ENCODE peak calls at places on chromosomes 6 and 20, in ten cellular contexts. O is NCI-H345; B is stimulated activated CD4-positive, alpha-beta T cell treated with anti-CD3 and anti-CD28 coated beads, TNF-alpha, amount 100 ng/mL, for 48 hours; Q is HEK293T; T is stimulated activated CD8-positive, alpha-beta memory T cell treated with anti-CD3 and anti-CD28 coated beads, Interleukin-12 subunit alpha, Interleukin-12 subunit beta, amount 100 ng/mL, for 1 hour; I is fibroblast of lung; U is cardiac muscle cell; A is GM04504; D is activated T-helper 1 cell treated with anti-CD3 and anti-CD28 coated beads, Interleukin-2, amount 50 U/mL, for 16 hours; G is epithelial cell of esophagus. N is an unnamed sample.

GRCh38 chr6:134880487-134881190 is 69.3 kb downstream of the ALDH8A1 start:
- DNase-seq in A (peak), U (no peak), G (no peak), B (no peak), Q (no peak), O (no peak), D (no peak), I (peak), T (no peak), N (no peak)

GRCh38 chr20:32585011-32585518 is at the start of gene NOL4L:
- DNase-seq in G (peak), U (peak), T (no peak), D (no peak), O (peak), Q (peak), I (no peak), A (no peak), B (no peak), N (peak)

GRCh38 chr6:113909224-113909856 is 52.2 kb downstream of the MARCKS start:
- DNase-seq in B (peak), G (peak), I (peak), A (peak), Q (peak), T (no peak), U (peak), D (no peak), O (peak), N (no peak)

GRCh38 chr20:46619445-46619844 is 31.8 kb downstream of the SLC13A3 start:
- DNase-seq in B (no peak), G (no peak), U (peak), I (no peak), D (no peak), A (no peak), O (no peak), T (no peak), Q (no peak), N (no peak)

GRCh38 chr6:45920819-45921511 is 94.7 kb downstream of the CLIC5 start:
- DNase-seq in D (no peak), G (no peak), U (no peak), B (no peak), T (no peak), Q (no peak), I (no peak), A (no peak), O (no peak), N (no peak)

GRCh38 chr6:76992553-76992952 is 470.7 kb downstream of the HTR1B start:
- DNase-seq in D (no peak), G (no peak), I (no peak), O (no peak), T (no peak), B (no peak), Q (no peak), U (no peak), A (no peak), N (no peak)

GRCh38 chr20:25148181-25148981 is 47.1 kb upstream of the ENTPD6 start:
- DNase-seq in G (peak), D (no peak), I (peak), Q (no peak), U (peak), O (no peak), T (peak), B (peak), A (no peak), N (peak)

GRCh38 chr6:143187173-143187908 is 126.7 kb downstream of the AIG1 start:
- DNase-seq in D (no peak), G (peak), Q (no peak), O (no peak), I (peak), T (no peak), B (no peak), U (peak), A (peak), N (no peak)

GRCh38 chr6:122098091-122098769 is 301.2 kb upstream of the HSF2 start:
- DNase-seq in T (no peak), G (no peak), A (no peak), I (peak), Q (no peak), U (no peak), D (no peak), O (no peak), B (no peak), N (no peak)

GRCh38 chr20:62069741-62070216 is 4.1 kb upstream of the TAF4 start:
- DNase-seq in I (peak), T (no peak), O (no peak), Q (no peak), G (no peak), U (peak), D (no peak), A (peak), B (no peak), N (peak)

GRCh38 chr20:61682114-61682997 is 383.3 kb downstream of the TAF4 start:
- DNase-seq in I (no peak), B (no peak), D (no peak), Q (no peak), O (no peak), G (peak), U (no peak), A (no peak), T (no peak), N (no peak)

GRCh38 chr20:34269996-34270627 is 28.9 kb downstream of the ASIP start:
- DNase-seq in I (peak), G (no peak), O (no peak), Q (no peak), A (no peak), T (no peak), B (no peak), U (peak), D (no peak), N (no peak)

GRCh38 chr6:26057899-26058298 is 29.3 kb upstream of the HFE start:
- DNase-seq in O (no peak), Q (no peak), A (no peak), U (no peak), I (no peak), B (no peak), G (no peak), D (no peak), T (no peak), N (no peak)

GRCh38 chr6:166946125-166946524 is 10.2 kb downstream of the RNASET2 start:
- DNase-seq in D (no peak), Q (no peak), I (no peak), A (no peak), B (no peak), T (no peak), G (no peak), O (no peak), U (no peak), N (no peak)

GRCh38 chr20:49877254-49877990 is 37.9 kb downstream of the SPATA2 start:
- DNase-seq in B (no peak), A (no peak), U (no peak), I (no peak), G (no peak), T (no peak), O (no peak), Q (no peak), D (no peak), N (no peak)

GRCh38 chr20:34364013-34364382 is 925 bp downstream of the ITCH start:
- DNase-seq in D (no peak), A (no peak), Q (no peak), B (no peak), I (peak), T (no peak), U (peak), O (peak), G (peak), N (peak)

GRCh38 chr6:162442675-162443074 is 284.9 kb downstream of the PRKN start:
- DNase-seq in O (no peak), D (no peak), U (peak), T (no peak), G (no peak), A (no peak), I (peak), B (no peak), Q (peak), N (no peak)

GRCh38 chr20:53609501-53610445 is 16.1 kb upstream of the ZNF217 start:
- DNase-seq in A (no peak), U (peak), G (no peak), Q (peak), B (peak), I (peak), O (peak), T (peak), D (peak), N (peak)

GRCh38 chr6:158369241-158369640 is 57.0 kb downstream of the TULP4 start:
- DNase-seq in A (no peak), I (no peak), U (no peak), T (no peak), O (no peak), Q (no peak), B (no peak), D (no peak), G (no peak), N (no peak)

GRCh38 chr6:139249387-139249786 is 42.4 kb downstream of the TXLNB start:
- DNase-seq in G (no peak), U (peak), I (no peak), A (no peak), Q (no peak), D (no peak), T (no peak), B (peak), O (no peak), N (no peak)

GRCh38 chr6:72626126-72626525 is 4.3 kb downstream of the KCNQ5 start:
- DNase-seq in O (no peak), U (no peak), A (no peak), Q (no peak), D (no peak), I (no peak), B (no peak), T (no peak), G (no peak), N (no peak)

GRCh38 chr6:132734694-132735236 is 20.9 kb upstream of the VNN1 start:
- DNase-seq in T (no peak), G (peak), O (no peak), D (no peak), A (no peak), I (peak), U (peak), Q (peak), B (no peak), N (no peak)